ENCODE peak calls at places on chromosomes 6 and 20, in five cellular contexts. L is stomach, N is brain microvascular endothelial cell, J is AG10803, O is left ventricle myocardium inferior. M is an unnamed sample.

GRCh38 chr6:35781290-35781689 is 471 bp downstream of the CLPSL1 start:
- DNase-seq in L (no peak), N (no peak), J (no peak), O (no peak), M (no peak)

GRCh38 chr6:162772466-162772865 is 44.7 kb downstream of the PACRG start:
- DNase-seq in L (no peak), N (no peak), J (no peak), O (no peak), M (no peak)

GRCh38 chr6:40798069-40798770 is 211.1 kb upstream of the LRFN2 start:
- DNase-seq in L (no peak), N (no peak), J (no peak), O (no peak), M (no peak)

GRCh38 chr6:53822355-53823115 is 27.7 kb downstream of the LRRC1 start:
- DNase-seq in L (no peak), N (no peak), J (no peak), O (no peak), M (no peak)

GRCh38 chr6:23601811-23602340 is 524.1 kb upstream of the NRSN1 start:
- DNase-seq in L (no peak), N (peak), J (no peak), O (no peak), M (no peak)

GRCh38 chr20:45174434-45175364 is at the start of gene PI3:
- DNase-seq in L (peak), N (no peak), J (no peak), O (no peak), M (no peak)

GRCh38 chr20:50415516-50416268 is 94.5 kb upstream of the PTPN1 start:
- DNase-seq in L (peak), N (peak), J (peak), O (peak), M (peak)

GRCh38 chr6:156848123-156848522 is 70.9 kb downstream of the ARID1B start:
- DNase-seq in L (no peak), N (no peak), J (no peak), O (no peak), M (peak)

GRCh38 chr6:116580198-116580597 is 8.9 kb downstream of the RWDD1 start:
- DNase-seq in L (no peak), N (peak), J (peak), O (no peak), M (peak)

GRCh38 chr6:167476844-167477595 is 152.1 kb downstream of the TTLL2 start:
- DNase-seq in L (no peak), N (no peak), J (no peak), O (no peak), M (no peak)

GRCh38 chr6:122752493-122752892 is 27.0 kb upstream of the FABP7 start:
- DNase-seq in L (no peak), N (no peak), J (no peak), O (no peak), M (no peak)

GRCh38 chr6:110468696-110469095 is 7.7 kb downstream of the SLC22A16 start:
- DNase-seq in L (no peak), N (no peak), J (no peak), O (no peak), M (no peak)

GRCh38 chr20:24149881-24150307 is 161.3 kb upstream of the GGTLC1 start:
- DNase-seq in L (no peak), N (no peak), J (no peak), O (peak), M (no peak)

GRCh38 chr20:50146732-50147662 is 6.5 kb downstream of the PEDS1 start:
- DNase-seq in L (peak), N (no peak), J (no peak), O (no peak), M (peak)

GRCh38 chr6:55916188-55916587 is 40.8 kb upstream of the BMP5 start:
- DNase-seq in L (no peak), N (peak), J (peak), O (no peak), M (peak)

GRCh38 chr20:49948809-49949507 is 12.8 kb downstream of the RNF114 start:
- DNase-seq in L (no peak), N (peak), J (peak), O (no peak), M (peak)

GRCh38 chr6:154962751-154963150 is 32.4 kb upstream of the TIAM2 start:
- DNase-seq in L (no peak), N (peak), J (peak), O (no peak), M (peak)

GRCh38 chr6:157548635-157549467 is 167.9 kb downstream of the ZDHHC14 start:
- DNase-seq in L (no peak), N (no peak), J (no peak), O (peak), M (no peak)

GRCh38 chr6:111987295-111987694 is 66.6 kb upstream of the CCN6 start:
- DNase-seq in L (no peak), N (no peak), J (peak), O (no peak), M (peak)

GRCh38 chr6:75221107-75221506 is 15.3 kb upstream of the COL12A1 start:
- DNase-seq in L (no peak), N (no peak), J (no peak), O (no peak), M (no peak)

GRCh38 chr6:54474898-54475297 is 166.7 kb downstream of the TINAG start:
- DNase-seq in L (no peak), N (no peak), J (no peak), O (no peak), M (no peak)

GRCh38 chr6:83431545-83432165 is 804 bp upstream of the ME1 start:
- DNase-seq in L (peak), N (no peak), J (no peak), O (no peak), M (no peak)

GRCh38 chr6:160881409-160881808 is 110.2 kb upstream of the MAP3K4 start:
- DNase-seq in L (no peak), N (no peak), J (no peak), O (no peak), M (no peak)

GRCh38 chr6:128131566-128131965 is 230.7 kb upstream of the THEMIS start:
- DNase-seq in L (no peak), N (no peak), J (no peak), O (no peak), M (peak)

GRCh38 chr6:165890404-165890735 is 227.3 kb upstream of the PDE10A start:
- DNase-seq in L (no peak), N (no peak), J (no peak), O (no peak), M (no peak)

GRCh38 chr6:42901538-42901957 is 14.3 kb upstream of the PTCRA start:
- DNase-seq in L (peak), N (peak), J (peak), O (peak), M (peak)

GRCh38 chr20:53917145-53918009 is 153.0 kb downstream of the BCAS1 start:
- DNase-seq in L (peak), N (peak), J (peak), O (peak), M (no peak)

GRCh38 chr6:13334953-13335352 is 6.6 kb upstream of the TBC1D7 start:
- DNase-seq in L (no peak), N (no peak), J (no peak), O (no peak), M (no peak)

GRCh38 chr6:161151660-161152526 is 122.0 kb downstream of the AGPAT4 start:
- DNase-seq in L (no peak), N (no peak), J (no peak), O (no peak), M (no peak)

GRCh38 chr6:160337991-160338390 is 10.2 kb upstream of the SLC22A3 start:
- DNase-seq in L (no peak), N (no peak), J (no peak), O (no peak), M (no peak)

GRCh38 chr6:16711551-16712249 is 49.6 kb downstream of the ATXN1 start:
- DNase-seq in L (no peak), N (no peak), J (no peak), O (no peak), M (no peak)

GRCh38 chr6:169205176-169206160 is 48.2 kb downstream of the THBS2 start:
- DNase-seq in L (no peak), N (no peak), J (peak), O (no peak), M (peak)

GRCh38 chr20:25196701-25197120 is 1.2 kb downstream of the ENTPD6 start:
- DNase-seq in L (no peak), N (no peak), J (no peak), O (no peak), M (peak)

GRCh38 chr6:128727500-128727899 is 155.4 kb upstream of the LAMA2 start:
- DNase-seq in L (no peak), N (no peak), J (no peak), O (no peak), M (no peak)

DNA sequence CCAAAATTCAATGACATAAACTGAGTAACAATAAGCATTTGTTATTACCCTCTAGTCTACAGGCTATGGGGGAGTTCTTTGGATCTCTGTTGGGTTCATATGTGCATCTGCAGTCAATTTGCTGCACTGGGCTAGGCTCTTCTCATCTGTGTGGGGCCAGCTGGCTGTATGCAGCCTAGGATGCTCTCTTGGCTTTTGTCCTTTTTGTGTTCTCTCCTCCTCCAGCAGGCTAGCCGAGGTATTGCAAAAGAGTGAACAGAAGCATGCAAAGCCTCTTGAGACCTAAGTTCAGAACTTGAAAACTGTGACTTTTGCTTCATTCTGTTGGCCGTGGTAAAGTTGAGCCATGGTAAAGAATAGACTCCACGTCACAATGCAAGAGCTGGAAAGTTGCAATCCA is 62.8 kb upstream of the FOXO3 start:
- DNase-seq in L (no peak), N (peak), J (peak), O (no peak), M (peak)
- TF ChIP-seq CTCF in L (no peak), N (peak), J (peak), O (peak), M (peak)

GRCh38 chr6:46242921-46243320 is 72.1 kb upstream of the ENPP5 start:
- DNase-seq in L (no peak), N (no peak), J (no peak), O (no peak), M (no peak)

GRCh38 chr6:46246081-46246480 is 75.3 kb upstream of the ENPP5 start:
- DNase-seq in L (no peak), N (no peak), J (peak), O (no peak), M (no peak)

GRCh38 chr6:46244670-46245069 is 73.9 kb upstream of the ENPP5 start:
- DNase-seq in L (no peak), N (no peak), J (no peak), O (no peak), M (no peak)

GRCh38 chr6:46246727-46247126 is 75.9 kb upstream of the ENPP5 start:
- DNase-seq in L (no peak), N (no peak), J (no peak), O (no peak), M (no peak)

GRCh38 chr6:46243754-46244153 is 73.0 kb upstream of the ENPP5 start:
- DNase-seq in L (no peak), N (no peak), J (no peak), O (peak), M (no peak)
- TF ChIP-seq CTCF in L (no peak), N (no peak), J (no peak), O (no peak), M (no peak)

GRCh38 chr6:136927313-136927712 is 5.2 kb downstream of the SLC35D3 start:
- DNase-seq in L (no peak), N (peak), J (no peak), O (no peak), M (no peak)
- TF ChIP-seq CTCF in L (no peak), N (peak), J (peak), O (peak), M (peak)

GRCh38 chr6:84569882-84570281 is 194.5 kb downstream of the TBX18 start:
- DNase-seq in L (no peak), N (no peak), J (no peak), O (no peak), M (no peak)

DNA sequence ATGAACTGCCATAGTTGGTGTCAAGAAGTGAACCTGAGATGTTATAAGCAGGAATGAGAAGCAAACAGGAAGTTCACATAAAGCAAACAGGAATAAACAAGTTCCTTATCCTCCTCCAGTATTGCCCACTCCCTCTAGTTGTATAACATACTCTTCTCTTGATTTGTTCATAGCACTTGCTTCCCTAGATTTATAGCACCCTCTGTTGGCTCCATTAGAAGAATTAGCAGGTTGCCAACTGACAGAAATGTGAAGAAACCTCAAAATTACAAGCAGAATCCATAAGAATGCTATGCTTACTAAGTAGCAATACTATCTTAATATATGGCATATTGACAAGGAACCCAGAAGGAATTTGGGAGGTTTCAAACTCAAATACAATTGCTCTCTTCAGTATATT is 195.4 kb downstream of the TBX18 start:
- DNase-seq in L (no peak), N (no peak), J (peak), O (no peak), M (peak)
- TF ChIP-seq CTCF in L (no peak), N (peak), J (peak), O (peak), M (peak)

GRCh38 chr6:136526196-136526930 is 23.9 kb downstream of the MAP7 start:
- DNase-seq in L (peak), N (peak), J (peak), O (peak), M (peak)
- TF ChIP-seq CTCF in L (peak), N (peak), J (peak), O (peak), M (peak)

M was measured in astrocyte of the spinal cord.